ENCODE peak calls at places on chromosomes 1 and 21, in seven cellular contexts. D, G, O, B, F, K and P are unnamed samples.

GRCh38 chr1:112618721-112619517 is at the start of gene ST7L:
- DNase-seq in D (peak), G (peak), O (peak), B (peak), F (no peak), K (peak), P (peak)

GRCh38 chr1:64601207-64601606 is 131.3 kb downstream of the CACHD1 start:
- DNase-seq in D (no peak), G (no peak), O (no peak), B (no peak), F (no peak), K (no peak), P (peak)

GRCh38 chr1:167447521-167448136 is 70.7 kb downstream of the CD247 start:
- DNase-seq in D (peak), G (no peak), O (no peak), B (no peak), F (no peak), K (peak), P (no peak)

GRCh38 chr1:170149241-170149640 is 3.5 kb downstream of the NTMT2 start:
- DNase-seq in D (no peak), G (no peak), O (no peak), B (no peak), F (no peak), K (no peak), P (no peak)

GRCh38 chr1:231420959-231421615 is 1.0 kb downstream of the EGLN1 start:
- DNase-seq in D (peak), G (peak), O (peak), B (peak), F (no peak), K (peak), P (peak)

GRCh38 chr1:65323246-65323645 is 13.9 kb downstream of the DNAJC6 start:
- DNase-seq in D (no peak), G (no peak), O (no peak), B (no peak), F (peak), K (no peak), P (no peak)

GRCh38 chr21:42414928-42415769 is 11.4 kb downstream of the UBASH3A start:
- DNase-seq in D (peak), G (peak), O (no peak), B (no peak), F (peak), K (no peak), P (no peak)

GRCh38 chr1:91803847-91804545 is 82.0 kb downstream of the TGFBR3 start:
- DNase-seq in D (peak), G (no peak), O (no peak), B (no peak), F (peak), K (no peak), P (no peak)

GRCh38 chr1:156823210-156823790 is 6.7 kb upstream of the SH2D2A start:
- DNase-seq in D (no peak), G (no peak), O (no peak), B (no peak), F (no peak), K (no peak), P (no peak)

GRCh38 chr1:233879841-233880240 is 24.6 kb upstream of the SLC35F3 start:
- DNase-seq in D (no peak), G (no peak), O (no peak), B (no peak), F (no peak), K (no peak), P (no peak)

GRCh38 chr1:164709541-164710287 is 150.7 kb downstream of the PBX1 start:
- DNase-seq in D (no peak), G (no peak), O (no peak), B (no peak), F (no peak), K (no peak), P (peak)